ENCODE peak calls at places on chromosomes 7 and 10, in four cellular contexts. A, Z, X and P are unnamed samples.

GRCh38 chr10:116602648-116603400 is 12.1 kb downstream of the PNLIPRP1 start:
- DNase-seq in A (no peak), Z (no peak), X (no peak), P (no peak)

GRCh38 chr10:117264776-117265175 is 23.9 kb downstream of the SLC18A2 start:
- DNase-seq in A (no peak), Z (no peak), X (no peak), P (no peak)

GRCh38 chr10:59310324-59310914 is 51.9 kb downstream of the FAM13C start:
- DNase-seq in A (no peak), Z (no peak), X (no peak), P (no peak)

GRCh38 chr7:121504478-121504877 is 108.4 kb upstream of the FAM3C start:
- DNase-seq in A (no peak), Z (no peak), X (no peak), P (peak; percentile 77)

GRCh38 chr10:52578871-52579405 is 193.6 kb downstream of the MBL2 start:
- DNase-seq in A (no peak), Z (no peak), X (no peak), P (no peak)

GRCh38 chr7:122383934-122384333 is 79.4 kb upstream of the FEZF1 start:
- DNase-seq in A (no peak), Z (peak; percentile 47), X (no peak), P (no peak)

GRCh38 chr10:51367120-51367519 is 292.8 kb downstream of the PRKG1 start:
- DNase-seq in A (no peak), Z (no peak), X (no peak), P (no peak)

GRCh38 chr7:80629023-80629422 is 9.4 kb upstream of the CD36 start:
- DNase-seq in A (no peak), Z (no peak), X (no peak), P (no peak)

GRCh38 chr10:23037561-23037960 is 57.8 kb upstream of the MSRB2 start:
- DNase-seq in A (no peak), Z (no peak), X (no peak), P (no peak)

GRCh38 chr10:102504976-102505300 is 1.2 kb downstream of the SUFU start:
- DNase-seq in A (no peak), Z (no peak), X (no peak), P (no peak)

GRCh38 chr10:4255751-4256150 is 470.7 kb upstream of the KLF6 start:
- DNase-seq in A (no peak), Z (no peak), X (no peak), P (no peak)

GRCh38 chr10:125627646-125628045 is 55.3 kb downstream of the TEX36 start:
- DNase-seq in A (no peak), Z (no peak), X (no peak), P (no peak)

GRCh38 chr7:149296368-149296767 is 34.4 kb downstream of the ZNF783 start:
- DNase-seq in A (no peak), Z (no peak), X (no peak), P (no peak)

GRCh38 chr7:15720849-15721471 is 34.5 kb upstream of the MEOX2 start:
- DNase-seq in A (no peak), Z (peak; percentile 42), X (peak; percentile 4), P (peak; percentile 5)

GRCh38 chr10:34491666-34492065 is 323.4 kb downstream of the PARD3 start:
- DNase-seq in A (no peak), Z (no peak), X (no peak), P (no peak)

GRCh38 chr7:158428842-158429753 is 158.5 kb downstream of the PTPRN2 start:
- DNase-seq in A (no peak), Z (no peak), X (no peak), P (no peak)

GRCh38 chr10:30219977-30220751 is 128.9 kb downstream of the MTPAP start:
- DNase-seq in A (no peak), Z (peak; percentile 18), X (no peak), P (peak; percentile 59)

GRCh38 chr7:111312966-111313365 is 222.0 kb downstream of the LRRN3 start:
- DNase-seq in A (no peak), Z (no peak), X (no peak), P (no peak)

GRCh38 chr10:81843042-81843441 is 32.0 kb upstream of the NRG3 start:
- DNase-seq in A (no peak), Z (no peak), X (no peak), P (no peak)